ENCODE peak calls at places on chromosomes 11 and 22, in seven cellular contexts. E, C, U, M, B, R and T are unnamed samples.

GRCh38 chr22:24303007-24303406 is 32.4 kb downstream of the SPECC1L start:
- DNase-seq in C (no peak), U (no peak), E (peak; percentile 35), B (no peak), M (no peak), R (no peak), T (no peak)

GRCh38 chr11:69257134-69257533 is 36.8 kb upstream of the MYEOV start:
- DNase-seq in C (no peak), U (no peak), B (no peak), R (no peak), M (no peak), E (no peak), T (no peak)

GRCh38 chr22:30386960-30387848 is at the start of gene RNF215:
- DNase-seq in M (peak; percentile 78), E (peak; percentile 93), R (peak; percentile 77), C (peak; percentile 57), B (peak; percentile 90), U (peak; percentile 73), T (peak; percentile 77)

GRCh38 chr22:50051930-50052329 is 6.2 kb downstream of the TTLL8 start:
- DNase-seq in B (no peak), U (no peak), E (no peak), R (no peak), M (no peak), C (no peak), T (no peak)

GRCh38 chr11:65301491-65302329 is 13.0 kb upstream of the CDC42EP2 start:
- DNase-seq in E (no peak), M (peak; percentile 56), B (peak; percentile 64), R (no peak), U (no peak), C (no peak), T (peak; percentile 66)

GRCh38 chr11:101127699-101128570 is 1.7 kb downstream of the PGR start:
- DNase-seq in C (no peak), R (no peak), M (peak; percentile 23), U (peak; percentile 33), E (no peak), B (peak; percentile 40), T (no peak)

GRCh38 chr11:114285599-114285998 is 10.6 kb upstream of the NNMT start:
- DNase-seq in E (no peak), C (peak; percentile 64), R (peak; percentile 61), M (no peak), B (peak; percentile 31), U (no peak), T (peak; percentile 65)

GRCh38 chr11:78187366-78188011 is 937 bp downstream of the KCTD21 start:
- DNase-seq in M (no peak), C (peak; percentile 51), R (no peak), E (no peak), U (peak; percentile 52), B (no peak), T (no peak)

GRCh38 chr11:72352859-72353551 is 81.3 kb downstream of the CLPB start:
- DNase-seq in B (peak; percentile 8), M (peak; percentile 6), E (no peak), U (no peak), C (peak; percentile 70), R (peak; percentile 69), T (peak; percentile 66)

GRCh38 chr22:38435010-38435409 is 20.0 kb downstream of the KCNJ4 start:
- DNase-seq in C (no peak), U (no peak), M (no peak), B (peak; percentile 42), R (no peak), E (no peak), T (no peak)
- TF ChIP-seq CTCF in C (no peak), U (no peak), M (peak; percentile 8), B (peak; percentile 54), R (no peak), E (no peak), T (no peak)

GRCh38 chr11:131506376-131506775 is 136.0 kb downstream of the NTM start:
- DNase-seq in M (no peak), B (no peak), C (no peak), U (no peak), E (no peak), R (no peak), T (no peak)

GRCh38 chr11:131498631-131499053 is 128.2 kb downstream of the NTM start:
- DNase-seq in U (no peak), B (no peak), E (no peak), C (no peak), M (no peak), R (no peak), T (no peak)

GRCh38 chr11:131499199-131499598 is 128.8 kb downstream of the NTM start:
- DNase-seq in C (no peak), U (no peak), B (no peak), M (no peak), R (no peak), E (no peak), T (no peak)

GRCh38 chr11:131503017-131503416 is 132.6 kb downstream of the NTM start:
- DNase-seq in M (no peak), C (no peak), R (no peak), U (no peak), E (no peak), B (no peak), T (no peak)

GRCh38 chr11:131504199-131504949 is 134.0 kb downstream of the NTM start:
- DNase-seq in M (no peak), B (no peak), R (no peak), E (no peak), U (no peak), C (no peak), T (no peak)
- TF ChIP-seq CTCF in M (peak; percentile 21), B (no peak), R (peak; percentile 8), E (no peak), U (no peak), C (no peak), T (no peak)

GRCh38 chr11:117181586-117182550 is 3.3 kb downstream of the SIDT2 start:
- DNase-seq in C (no peak), E (no peak), R (no peak), U (no peak), M (no peak), B (no peak), T (no peak)
- TF ChIP-seq CTCF in C (no peak), E (no peak), R (no peak), U (no peak), M (no peak), B (no peak), T (no peak)

GRCh38 chr11:124760806-124761205 is 1.3 kb downstream of the ESAM start:
- DNase-seq in U (no peak), C (no peak), M (no peak), E (no peak), B (no peak), R (no peak), T (no peak)

GRCh38 chr11:124758355-124759267 is 3.5 kb downstream of the ESAM start:
- DNase-seq in R (peak; percentile 59), M (peak; percentile 70), U (peak; percentile 73), C (peak; percentile 56), B (peak; percentile 72), E (peak; percentile 83), T (peak; percentile 64)

GRCh38 chr11:124760205-124760652 is 1.9 kb downstream of the ESAM start:
- DNase-seq in C (no peak), E (no peak), R (no peak), M (peak; percentile 56), B (no peak), U (no peak), T (no peak)

GRCh38 chr11:124761301-124762021 is 629 bp downstream of the ESAM start:
- DNase-seq in B (no peak), U (peak; percentile 7), R (no peak), M (peak; percentile 81), C (no peak), E (no peak), T (no peak)

GRCh38 chr11:124759268-124760204 is 2.6 kb downstream of the ESAM start:
- DNase-seq in R (no peak), E (no peak), U (peak; percentile 41), C (no peak), B (no peak), M (peak; percentile 88), T (peak; percentile 67)
- TF ChIP-seq CTCF in R (no peak), E (no peak), U (no peak), C (no peak), B (no peak), M (peak; percentile 20), T (no peak)

DNA sequence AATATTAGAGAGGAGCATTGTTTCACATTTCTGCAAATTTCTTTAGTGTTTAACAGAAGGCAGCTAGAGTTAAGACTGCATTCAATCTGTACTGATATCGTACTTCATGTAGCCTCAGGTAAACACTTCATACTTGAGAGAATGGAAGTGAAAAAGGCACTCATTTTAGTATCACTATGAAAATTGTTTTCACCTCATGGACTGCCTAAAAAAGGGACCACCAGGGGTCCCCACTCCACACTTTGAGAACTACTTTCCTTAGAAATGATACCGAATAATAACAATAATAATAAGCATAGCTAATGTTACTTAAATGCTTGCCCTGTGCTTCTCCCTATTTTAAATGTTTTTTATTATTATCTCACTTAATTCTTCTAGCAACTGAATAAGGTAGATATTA is 95.1 kb downstream of the BLID start:
- DNase-seq in B (no peak), M (no peak), R (no peak), U (no peak), C (peak; percentile 42), E (no peak), T (peak; percentile 61)
- TF ChIP-seq CTCF in B (no peak), M (peak; percentile 59), R (peak; percentile 60), U (peak; percentile 11), C (peak; percentile 59), E (no peak), T (peak; percentile 66)

GRCh38 chr11:102614485-102614884 is 10.6 kb downstream of the MMP20 start:
- DNase-seq in M (no peak), E (no peak), R (no peak), B (no peak), C (no peak), U (no peak), T (no peak)
- TF ChIP-seq CTCF in M (no peak), E (no peak), R (no peak), B (no peak), C (no peak), U (no peak), T (no peak)

GRCh38 chr11:108648528-108648885 is 16.4 kb upstream of the DDX10 start:
- DNase-seq in E (no peak), C (no peak), R (no peak), M (no peak), U (no peak), B (no peak), T (no peak)
- TF ChIP-seq CTCF in E (no peak), C (no peak), R (no peak), M (no peak), U (no peak), B (no peak), T (no peak)